ENCODE peak calls at places on chromosomes 12 and 14, in four cellular contexts. One of them, this sample, is unnamed.

GRCh38 chr12:123853401-123854070 is 91.4 kb downstream of the DNAH10 start:
- DNase-seq in T-helper 2 cell: no peak
- DNase-seq in HTR-8/SVneo: no peak
- DNase-seq in KG1: no peak
- DNase-seq in this sample: no peak

GRCh38 chr12:106644335-106645073 is 61.7 kb downstream of the RFX4 start:
- DNase-seq in T-helper 2 cell: no peak
- DNase-seq in KG1: no peak
- DNase-seq in HTR-8/SVneo: no peak
- DNase-seq in this sample: no peak

GRCh38 chr14:76904100-76904739 is 78.0 kb downstream of the LRRC74A start:
- DNase-seq in HTR-8/SVneo: peak
- DNase-seq in KG1: no peak
- DNase-seq in T-helper 2 cell: no peak
- DNase-seq in this sample: peak

GRCh38 chr12:120397827-120398563 is 29.0 kb upstream of the MSI1 start:
- DNase-seq in T-helper 2 cell: no peak
- DNase-seq in HTR-8/SVneo: no peak
- DNase-seq in KG1: no peak
- DNase-seq in this sample: no peak

GRCh38 chr12:114168061-114168460 is 201.9 kb upstream of the RBM19 start:
- DNase-seq in HTR-8/SVneo: no peak
- DNase-seq in T-helper 2 cell: no peak
- DNase-seq in KG1: no peak
- DNase-seq in this sample: no peak

GRCh38 chr14:22319526-22320352 is 269.3 kb downstream of the DAD1 start:
- DNase-seq in T-helper 2 cell: peak
- DNase-seq in HTR-8/SVneo: no peak
- DNase-seq in KG1: no peak
- DNase-seq in this sample: peak

GRCh38 chr12:12349711-12350665 is at the start of gene MANSC1:
- DNase-seq in KG1: peak
- DNase-seq in T-helper 2 cell: peak
- DNase-seq in HTR-8/SVneo: peak
- DNase-seq in this sample: no peak

GRCh38 chr14:91873476-91874265 is 6.3 kb upstream of the TC2N start:
- DNase-seq in HTR-8/SVneo: no peak
- DNase-seq in KG1: peak
- DNase-seq in T-helper 2 cell: peak
- DNase-seq in this sample: no peak

GRCh38 chr12:131872154-131873046 is 22.0 kb upstream of the ULK1 start:
- DNase-seq in T-helper 2 cell: no peak
- DNase-seq in KG1: no peak
- DNase-seq in HTR-8/SVneo: peak
- DNase-seq in this sample: peak

GRCh38 chr14:100374891-100375272 is 51.7 kb downstream of the SLC25A47 start:
- DNase-seq in HTR-8/SVneo: no peak
- DNase-seq in KG1: no peak
- DNase-seq in T-helper 2 cell: no peak
- DNase-seq in this sample: no peak

GRCh38 chr12:47837190-47838171 is 17.8 kb upstream of the HDAC7 start:
- DNase-seq in HTR-8/SVneo: peak
- DNase-seq in T-helper 2 cell: peak
- DNase-seq in KG1: peak
- DNase-seq in this sample: peak

GRCh38 chr12:122545855-122546254 is 18.8 kb downstream of the KNTC1 start:
- DNase-seq in HTR-8/SVneo: no peak
- DNase-seq in KG1: no peak
- DNase-seq in T-helper 2 cell: no peak
- DNase-seq in this sample: no peak

GRCh38 chr14:103315368-103315911 is 18.6 kb upstream of the EIF5 start:
- DNase-seq in HTR-8/SVneo: no peak
- DNase-seq in KG1: no peak
- DNase-seq in T-helper 2 cell: no peak
- DNase-seq in this sample: no peak

This sample was measured in RCC 7860.